ENCODE peak calls at places on chromosome X, in six cellular contexts. One of them, this sample, is unnamed.

GRCh38 chrX:49915352-49916222 is 6.8 kb upstream of the CLCN5 start:
- DNase-seq in mammary epithelial cell: peak; percentile 43
- DNase-seq in adrenal gland: peak; percentile 62
- DNase-seq in uterus: peak; percentile 24
- DNase-seq in adipocyte: peak; percentile 80
- DNase-seq in Peyer's patch: peak; percentile 49
- DNase-seq in this sample: peak; percentile 7

GRCh38 chrX:135740683-135741149 is 27.3 kb downstream of the CT45A3 start:
- DNase-seq in mammary epithelial cell: no peak
- DNase-seq in adrenal gland: peak; percentile 32
- DNase-seq in uterus: no peak
- DNase-seq in adipocyte: peak; percentile 34
- DNase-seq in Peyer's patch: no peak
- DNase-seq in this sample: peak; percentile 8

GRCh38 chrX:153685751-153686676 is 1.7 kb upstream of the SLC6A8 start:
- DNase-seq in mammary epithelial cell: no peak
- DNase-seq in adrenal gland: no peak
- DNase-seq in uterus: no peak
- DNase-seq in adipocyte: no peak
- DNase-seq in Peyer's patch: no peak
- DNase-seq in this sample: no peak

GRCh38 chrX:112085149-112085548 is 2.6 kb upstream of the TRPC5 start:
- DNase-seq in mammary epithelial cell: no peak
- DNase-seq in adrenal gland: no peak
- DNase-seq in uterus: no peak
- DNase-seq in adipocyte: no peak
- DNase-seq in Peyer's patch: no peak
- DNase-seq in this sample: no peak

GRCh38 chrX:107485019-107485418 is 35.6 kb downstream of the FRMPD3 start:
- DNase-seq in mammary epithelial cell: no peak
- DNase-seq in adrenal gland: no peak
- DNase-seq in uterus: no peak
- DNase-seq in adipocyte: peak; percentile 6
- DNase-seq in Peyer's patch: no peak
- DNase-seq in this sample: no peak

GRCh38 chrX:154136627-154137161 is 7.3 kb upstream of the OPN1LW start:
- DNase-seq in mammary epithelial cell: peak; percentile 14
- DNase-seq in adrenal gland: peak; percentile 74
- DNase-seq in uterus: peak; percentile 77
- DNase-seq in adipocyte: peak; percentile 77
- DNase-seq in Peyer's patch: peak; percentile 71
- DNase-seq in this sample: peak; percentile 80

GRCh38 chrX:9785944-9786741 is at the start of gene SHROOM2:
- DNase-seq in mammary epithelial cell: no peak
- DNase-seq in adrenal gland: peak; percentile 23
- DNase-seq in uterus: no peak
- DNase-seq in adipocyte: peak; percentile 34
- DNase-seq in Peyer's patch: no peak
- DNase-seq in this sample: no peak

GRCh38 chrX:14832151-14832550 is 40.7 kb downstream of the FANCB start:
- DNase-seq in mammary epithelial cell: no peak
- DNase-seq in adrenal gland: no peak
- DNase-seq in uterus: no peak
- DNase-seq in adipocyte: peak; percentile 3
- DNase-seq in Peyer's patch: no peak
- DNase-seq in this sample: no peak

GRCh38 chrX:150463566-150463965 is 100.4 kb downstream of the MAMLD1 start:
- DNase-seq in mammary epithelial cell: no peak
- DNase-seq in adrenal gland: no peak
- DNase-seq in uterus: no peak
- DNase-seq in adipocyte: no peak
- DNase-seq in Peyer's patch: no peak
- DNase-seq in this sample: no peak

GRCh38 chrX:78333521-78333920 is 6.1 kb upstream of the CYSLTR1 start:
- DNase-seq in mammary epithelial cell: no peak
- DNase-seq in adrenal gland: no peak
- DNase-seq in uterus: no peak
- DNase-seq in adipocyte: no peak
- DNase-seq in Peyer's patch: no peak
- DNase-seq in this sample: no peak

GRCh38 chrX:31012509-31013025 is 59.3 kb downstream of the FTHL17 start:
- DNase-seq in mammary epithelial cell: no peak
- DNase-seq in adrenal gland: no peak
- DNase-seq in uterus: no peak
- DNase-seq in adipocyte: no peak
- DNase-seq in Peyer's patch: no peak
- DNase-seq in this sample: no peak

GRCh38 chrX:155179343-155179997 is 36.8 kb upstream of the VBP1 start:
- DNase-seq in mammary epithelial cell: peak; percentile 4
- DNase-seq in adrenal gland: no peak
- DNase-seq in uterus: no peak
- DNase-seq in adipocyte: no peak
- DNase-seq in Peyer's patch: no peak
- DNase-seq in this sample: no peak

GRCh38 chrX:45515262-45516215 is 314.9 kb upstream of the DIPK2B start:
- DNase-seq in mammary epithelial cell: peak; percentile 98
- DNase-seq in adrenal gland: peak; percentile 89
- DNase-seq in uterus: peak; percentile 73
- DNase-seq in adipocyte: peak; percentile 95
- DNase-seq in Peyer's patch: no peak
- DNase-seq in this sample: no peak

GRCh38 chrX:73916931-73917657 is 354.1 kb downstream of the CHIC1 start:
- DNase-seq in mammary epithelial cell: peak; percentile 77
- DNase-seq in adrenal gland: no peak
- DNase-seq in uterus: no peak
- DNase-seq in adipocyte: peak; percentile 68
- DNase-seq in Peyer's patch: no peak
- DNase-seq in this sample: no peak

GRCh38 chrX:85111347-85111746 is 107.7 kb downstream of the APOOL start:
- DNase-seq in mammary epithelial cell: no peak
- DNase-seq in adrenal gland: peak; percentile 32
- DNase-seq in uterus: no peak
- DNase-seq in adipocyte: peak; percentile 65
- DNase-seq in Peyer's patch: no peak
- DNase-seq in this sample: no peak

GRCh38 chrX:106936246-106936645 is 16.0 kb downstream of the CLDN2 start:
- DNase-seq in mammary epithelial cell: no peak
- DNase-seq in adrenal gland: no peak
- DNase-seq in uterus: no peak
- DNase-seq in adipocyte: no peak
- DNase-seq in Peyer's patch: no peak
- DNase-seq in this sample: no peak

GRCh38 chrX:48665991-48666390 is 17.6 kb upstream of the WAS start:
- DNase-seq in mammary epithelial cell: no peak
- DNase-seq in adrenal gland: no peak
- DNase-seq in uterus: no peak
- DNase-seq in adipocyte: no peak
- DNase-seq in Peyer's patch: no peak
- DNase-seq in this sample: no peak

GRCh38 chrX:22165732-22166457 is 106.8 kb upstream of the CBLL2 start:
- DNase-seq in mammary epithelial cell: peak; percentile 16
- DNase-seq in adrenal gland: no peak
- DNase-seq in uterus: no peak
- DNase-seq in adipocyte: peak; percentile 51
- DNase-seq in Peyer's patch: no peak
- DNase-seq in this sample: no peak

GRCh38 chrX:107856289-107856688 is 30.6 kb downstream of the MID2 start:
- DNase-seq in mammary epithelial cell: no peak
- DNase-seq in adrenal gland: no peak
- DNase-seq in uterus: no peak
- DNase-seq in adipocyte: no peak
- DNase-seq in Peyer's patch: no peak
- DNase-seq in this sample: no peak

GRCh38 chrX:41010188-41010846 is 74.9 kb upstream of the USP9X start:
- DNase-seq in mammary epithelial cell: peak; percentile 75
- DNase-seq in adrenal gland: peak; percentile 89
- DNase-seq in uterus: peak; percentile 81
- DNase-seq in adipocyte: peak; percentile 82
- DNase-seq in Peyer's patch: peak; percentile 46
- DNase-seq in this sample: peak; percentile 45

GRCh38 chrX:136318895-136319597 is 18.3 kb downstream of the ADGRG4 start:
- DNase-seq in mammary epithelial cell: no peak
- DNase-seq in adrenal gland: no peak
- DNase-seq in uterus: no peak
- DNase-seq in adipocyte: no peak
- DNase-seq in Peyer's patch: no peak
- DNase-seq in this sample: no peak

GRCh38 chrX:57232658-57233360 is 53.7 kb upstream of the FAAH2 start:
- DNase-seq in mammary epithelial cell: no peak
- DNase-seq in adrenal gland: no peak
- DNase-seq in uterus: no peak
- DNase-seq in adipocyte: no peak
- DNase-seq in Peyer's patch: no peak
- DNase-seq in this sample: no peak

GRCh38 chrX:130738638-130739195 is 164.3 kb downstream of the ENOX2 start:
- DNase-seq in mammary epithelial cell: no peak
- DNase-seq in adrenal gland: no peak
- DNase-seq in uterus: no peak
- DNase-seq in adipocyte: no peak
- DNase-seq in Peyer's patch: no peak
- DNase-seq in this sample: no peak

GRCh38 chrX:154458116-154458953 is at the start of gene PLXNA3:
- DNase-seq in mammary epithelial cell: no peak
- DNase-seq in adrenal gland: no peak
- DNase-seq in uterus: peak; percentile 54
- DNase-seq in adipocyte: peak; percentile 74
- DNase-seq in Peyer's patch: peak; percentile 61
- DNase-seq in this sample: peak; percentile 61

GRCh38 chrX:49260221-49260985 is 4.1 kb downstream of the FOXP3 start:
- DNase-seq in mammary epithelial cell: no peak
- DNase-seq in adrenal gland: no peak
- DNase-seq in uterus: no peak
- DNase-seq in adipocyte: no peak
- DNase-seq in Peyer's patch: no peak
- DNase-seq in this sample: no peak

GRCh38 chrX:77785400-77785745 is 643 bp downstream of the ATRX start:
- DNase-seq in mammary epithelial cell: peak; percentile 16
- DNase-seq in adrenal gland: no peak
- DNase-seq in uterus: no peak
- DNase-seq in adipocyte: peak; percentile 32
- DNase-seq in Peyer's patch: no peak
- DNase-seq in this sample: no peak

GRCh38 chrX:107117993-107118321 is 665 bp downstream of the RBM41 start:
- DNase-seq in mammary epithelial cell: no peak
- DNase-seq in adrenal gland: no peak
- DNase-seq in uterus: no peak
- DNase-seq in adipocyte: peak; percentile 37
- DNase-seq in Peyer's patch: no peak
- DNase-seq in this sample: no peak

GRCh38 chrX:107712231-107713204 is 63.1 kb downstream of the TSC22D3 start:
- DNase-seq in mammary epithelial cell: peak; percentile 19
- DNase-seq in adrenal gland: peak; percentile 51
- DNase-seq in uterus: no peak
- DNase-seq in adipocyte: peak; percentile 60
- DNase-seq in Peyer's patch: peak; percentile 46
- DNase-seq in this sample: peak; percentile 27

GRCh38 chrX:148960060-148960459 is 459.6 kb downstream of the AFF2 start:
- DNase-seq in mammary epithelial cell: peak; percentile 70
- DNase-seq in adrenal gland: no peak
- DNase-seq in uterus: no peak
- DNase-seq in adipocyte: no peak
- DNase-seq in Peyer's patch: no peak
- DNase-seq in this sample: no peak

GRCh38 chrX:41384041-41384705 is 50.2 kb downstream of the DDX3X start:
- DNase-seq in mammary epithelial cell: peak; percentile 65
- DNase-seq in adrenal gland: peak; percentile 81
- DNase-seq in uterus: peak; percentile 56
- DNase-seq in adipocyte: peak; percentile 8
- DNase-seq in Peyer's patch: peak; percentile 61
- DNase-seq in this sample: peak; percentile 18

DNA sequence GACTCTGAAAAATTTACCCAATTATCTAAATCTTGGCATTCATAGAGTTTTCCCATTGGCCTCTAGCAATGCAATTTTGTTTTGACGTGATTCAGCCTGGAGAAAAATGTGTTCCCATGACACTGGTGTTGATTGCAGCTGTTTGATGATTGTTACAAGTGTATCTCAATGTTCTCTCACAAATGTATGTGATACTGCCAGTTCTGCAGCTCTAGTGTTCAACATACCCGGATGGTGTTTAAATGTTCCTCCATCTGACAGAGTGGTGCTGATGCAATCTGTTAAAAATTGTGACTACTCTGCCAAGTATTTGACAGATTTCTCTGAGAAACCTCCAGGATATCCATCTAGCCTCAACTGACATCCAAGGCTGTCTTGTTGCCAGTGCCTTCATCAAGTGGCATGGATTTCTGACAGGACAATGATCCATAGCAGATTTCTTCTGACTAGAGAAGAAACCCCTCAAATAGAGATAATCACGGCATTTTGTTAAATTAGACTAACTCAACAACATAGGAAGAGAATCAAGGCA is 657.2 kb upstream of the DIAPH2 start:
- DNase-seq in mammary epithelial cell: no peak
- DNase-seq in adrenal gland: no peak
- DNase-seq in uterus: no peak
- DNase-seq in adipocyte: peak; percentile 7
- DNase-seq in Peyer's patch: no peak
- DNase-seq in this sample: no peak
- H3K36me3 ChIP-seq in mammary epithelial cell: no peaks in the 10 kb centered on the region
- H3K36me3 ChIP-seq in adrenal gland: no peaks in the 10 kb centered on the region
- H3K36me3 ChIP-seq in uterus: no peaks in the 10 kb centered on the region
- H3K36me3 ChIP-seq in adipocyte: no peaks in the 10 kb centered on the region
- H3K36me3 ChIP-seq in Peyer's patch: no peaks in the 10 kb centered on the region
- H3K36me3 ChIP-seq in this sample: no peaks in the 10 kb centered on the region

GRCh38 chrX:20197641-20198210 is 56.1 kb upstream of the EIF1AX start:
- DNase-seq in mammary epithelial cell: no peak
- DNase-seq in adrenal gland: no peak
- DNase-seq in uterus: no peak
- DNase-seq in adipocyte: peak; percentile 17
- DNase-seq in Peyer's patch: no peak
- DNase-seq in this sample: no peak
- H3K36me3 ChIP-seq in mammary epithelial cell: no peaks in the 10 kb centered on the region
- H3K36me3 ChIP-seq in adrenal gland: no peaks in the 10 kb centered on the region
- H3K36me3 ChIP-seq in uterus: no peaks in the 10 kb centered on the region
- H3K36me3 ChIP-seq in adipocyte: no peaks in the 10 kb centered on the region
- H3K36me3 ChIP-seq in Peyer's patch: peaks cover 17% of the 10 kb centered on the region
- H3K36me3 ChIP-seq in this sample: peaks cover 5% of the 10 kb centered on the region

GRCh38 chrX:47202316-47202715 is 8.7 kb downstream of the UBA1 start:
- DNase-seq in mammary epithelial cell: no peak
- DNase-seq in adrenal gland: no peak
- DNase-seq in uterus: no peak
- DNase-seq in adipocyte: no peak
- DNase-seq in Peyer's patch: no peak
- DNase-seq in this sample: no peak
- H3K36me3 ChIP-seq in mammary epithelial cell: peaks cover 55% of the 10 kb centered on the region
- H3K36me3 ChIP-seq in adrenal gland: no peaks in the 10 kb centered on the region
- H3K36me3 ChIP-seq in uterus: no peaks in the 10 kb centered on the region
- H3K36me3 ChIP-seq in adipocyte: peaks cover 89% of the 10 kb centered on the region
- H3K36me3 ChIP-seq in Peyer's patch: peaks cover 70% of the 10 kb centered on the region
- H3K36me3 ChIP-seq in this sample: peaks cover 71% of the 10 kb centered on the region

DNA sequence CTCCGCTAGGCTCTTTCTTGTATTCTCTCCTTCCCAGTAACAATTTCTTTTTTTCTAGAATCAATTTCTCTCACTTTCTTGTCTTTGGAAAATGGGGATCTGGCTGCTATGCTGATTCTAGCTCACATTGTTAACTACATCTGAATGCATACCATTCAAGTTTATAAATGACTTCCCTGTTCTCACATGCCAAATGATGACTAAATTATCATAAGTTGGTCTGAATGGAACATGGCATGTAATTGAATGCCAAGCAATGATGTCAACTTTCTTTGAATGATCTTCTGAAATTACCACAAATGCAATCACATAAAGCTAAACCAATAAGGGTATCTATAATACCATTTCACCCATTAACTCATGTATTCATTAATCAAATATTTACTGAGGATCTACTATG is 2.7 kb upstream of the ITM2A start:
- DNase-seq in mammary epithelial cell: no peak
- DNase-seq in adrenal gland: no peak
- DNase-seq in uterus: no peak
- DNase-seq in adipocyte: no peak
- DNase-seq in Peyer's patch: no peak
- DNase-seq in this sample: no peak
- H3K36me3 ChIP-seq in mammary epithelial cell: no peaks in the 10 kb centered on the region
- H3K36me3 ChIP-seq in adrenal gland: no peaks in the 10 kb centered on the region
- H3K36me3 ChIP-seq in uterus: no peaks in the 10 kb centered on the region
- H3K36me3 ChIP-seq in adipocyte: no peaks in the 10 kb centered on the region
- H3K36me3 ChIP-seq in Peyer's patch: no peaks in the 10 kb centered on the region
- H3K36me3 ChIP-seq in this sample: no peaks in the 10 kb centered on the region